ENCODE peak calls at places on chromosomes 11 and 22, in six cellular contexts. H is NCI-H69, S is brain microvascular endothelial cell, X is progenitor cell of endocrine pancreas, O is tibial artery, P is fibroblast of the aortic adventitia. D is an unnamed sample.

GRCh38 chr22:46827072-46827780 is 64.8 kb downstream of the TBC1D22A start:
- DNase-seq in H (no peak), X (no peak), O (no peak), S (no peak), P (no peak), D (no peak)

GRCh38 chr22:48068323-48068722 is 1305.9 kb downstream of the TBC1D22A start:
- DNase-seq in P (no peak), O (no peak), H (no peak), S (no peak), X (no peak), D (no peak)

GRCh38 chr11:35746356-35747153 is 84.0 kb downstream of the TRIM44 start:
- DNase-seq in X (no peak), P (peak; percentile 63), H (peak; percentile 53), S (no peak), O (no peak), D (peak; percentile 38)

GRCh38 chr11:20790622-20791021 is 121.2 kb downstream of the NELL1 start:
- DNase-seq in X (no peak), S (no peak), O (no peak), P (no peak), H (peak; percentile 23), D (no peak)

GRCh38 chr22:17891427-17892167 is 117.3 kb upstream of the BID start:
- DNase-seq in P (no peak), H (peak; percentile 89), X (no peak), S (no peak), O (no peak), D (no peak)

GRCh38 chr11:92827132-92827531 is 142.3 kb upstream of the MTNR1B start:
- DNase-seq in X (no peak), P (no peak), H (peak; percentile 78), O (no peak), S (no peak), D (no peak)

GRCh38 chr22:24066872-24067271 is 55.8 kb downstream of the CABIN1 start:
- DNase-seq in X (no peak), O (no peak), H (peak; percentile 22), S (no peak), P (no peak), D (no peak)

GRCh38 chr11:131248588-131248987 is 121.8 kb upstream of the NTM start:
- DNase-seq in S (no peak), H (no peak), O (no peak), X (no peak), P (no peak), D (no peak)

GRCh38 chr11:43580735-43581369 is 99.7 kb upstream of the HSD17B12 start:
- DNase-seq in O (no peak), P (no peak), S (no peak), X (no peak), H (no peak), D (no peak)

GRCh38 chr11:108609681-108610080 is 16.1 kb upstream of the EXPH5 start:
- DNase-seq in P (peak; percentile 48), X (no peak), S (peak; percentile 74), H (no peak), O (no peak), D (no peak)

GRCh38 chr11:111531687-111532364 is 8.7 kb upstream of the LAYN start:
- DNase-seq in S (peak; percentile 92), O (no peak), X (no peak), H (peak; percentile 37), P (peak; percentile 85), D (peak; percentile 81)

GRCh38 chr22:42451499-42452145 is 19.4 kb upstream of the NFAM1 start:
- DNase-seq in X (no peak), H (no peak), S (no peak), P (no peak), O (no peak), D (no peak)

GRCh38 chr22:23693979-23694680 is 3.3 kb downstream of the RGL4 start:
- DNase-seq in P (no peak), X (no peak), S (no peak), O (no peak), H (no peak), D (no peak)

GRCh38 chr11:78094250-78094649 is 14.6 kb upstream of the NDUFC2 start:
- DNase-seq in P (no peak), H (no peak), X (no peak), O (no peak), S (no peak), D (no peak)

GRCh38 chr11:2518983-2519340 is 74.2 kb downstream of the KCNQ1 start:
- DNase-seq in S (no peak), P (no peak), H (no peak), X (no peak), O (peak; percentile 11), D (no peak)

GRCh38 chr22:26170795-26171194 is 1.5 kb downstream of the SEZ6L start:
- DNase-seq in S (no peak), O (no peak), P (no peak), X (peak; percentile 65), H (peak; percentile 82), D (no peak)

GRCh38 chr11:130553306-130553705 is 104.9 kb downstream of the ADAMTS15 start:
- DNase-seq in S (no peak), X (no peak), H (no peak), P (peak; percentile 82), O (no peak), D (peak; percentile 66)

GRCh38 chr11:70733327-70734325 is 335.3 kb downstream of the CTTN start:
- DNase-seq in O (no peak), P (no peak), S (no peak), X (no peak), H (peak; percentile 38), D (no peak)

GRCh38 chr11:27512238-27512637 is 5.7 kb upstream of the LIN7C start:
- DNase-seq in S (no peak), O (no peak), X (no peak), P (no peak), H (no peak), D (no peak)

GRCh38 chr22:25021409-25021808 is 68.9 kb downstream of the KIAA1671 start:
- DNase-seq in S (no peak), X (no peak), P (no peak), H (no peak), O (no peak), D (no peak)

GRCh38 chr11:83249972-83250593 is 36.1 kb downstream of the CCDC90B start:
- DNase-seq in O (no peak), H (peak; percentile 63), S (peak; percentile 33), X (no peak), P (peak; percentile 74), D (peak; percentile 40)

GRCh38 chr22:50082961-50083461 is 2.2 kb downstream of the MLC1 start:
- DNase-seq in S (no peak), P (no peak), X (no peak), O (no peak), H (no peak), D (no peak)

GRCh38 chr22:39620924-39621690 is 50.6 kb downstream of the CACNA1I start:
- DNase-seq in P (no peak), O (no peak), X (no peak), S (no peak), H (no peak), D (no peak)

GRCh38 chr11:5931061-5931460 is 11.0 kb upstream of the OR56A3 start:
- DNase-seq in O (no peak), H (no peak), S (no peak), X (no peak), P (no peak), D (no peak)

GRCh38 chr11:118325283-118325682 is 17.2 kb downstream of the CD3D start:
- DNase-seq in S (no peak), H (no peak), X (no peak), P (no peak), O (no peak), D (no peak)

GRCh38 chr11:33618363-33618735 is 82.3 kb downstream of the C11orf91 start:
- DNase-seq in X (no peak), O (no peak), S (no peak), P (no peak), H (no peak), D (no peak)

GRCh38 chr11:128399186-128399585 is 188.2 kb downstream of the ETS1 start:
- DNase-seq in H (peak; percentile 70), O (no peak), X (no peak), S (peak; percentile 81), P (peak; percentile 43), D (peak; percentile 85)

GRCh38 chr11:88288560-88288959 is 49.0 kb downstream of the CTSC start:
- DNase-seq in H (peak; percentile 29), P (no peak), O (no peak), S (no peak), X (no peak), D (peak; percentile 50)

GRCh38 chr22:18980829-18981228 is 44.7 kb upstream of the PRODH start:
- DNase-seq in X (no peak), S (no peak), P (no peak), O (no peak), H (no peak), D (no peak)

GRCh38 chr22:40426671-40427070 is 56.3 kb downstream of the SGSM3 start:
- DNase-seq in P (peak; percentile 41), S (no peak), X (no peak), H (peak; percentile 83), O (no peak), D (no peak)

GRCh38 chr11:118437046-118437735 is 899 bp downstream of the KMT2A start:
- DNase-seq in O (peak; percentile 61), X (peak; percentile 21), P (peak; percentile 19), H (peak; percentile 79), S (no peak), D (no peak)

GRCh38 chr11:4626207-4627105 is 10.8 kb upstream of the OR51D1 start:
- DNase-seq in S (peak; percentile 81), X (peak; percentile 68), H (peak; percentile 91), P (peak; percentile 73), O (peak; percentile 53), D (peak; percentile 43)

GRCh38 chr11:64056213-64056785 is 20.6 kb downstream of the FLRT1 start:
- DNase-seq in X (no peak), P (no peak), H (peak; percentile 74), O (no peak), S (no peak), D (no peak)

GRCh38 chr11:101618691-101619090 is 34.9 kb upstream of the TRPC6 start:
- DNase-seq in S (peak; percentile 62), X (no peak), H (no peak), P (no peak), O (no peak), D (peak; percentile 40)

GRCh38 chr22:23675502-23676415 is 15.1 kb upstream of the RGL4 start:
- DNase-seq in P (no peak), X (no peak), S (no peak), O (no peak), H (no peak), D (no peak)

D was measured in fibroblast of gingiva.